ENCODE peak calls at places on chromosomes 3 and 15, in five cellular contexts. V is H1, D is IMR-90, Z is H9, N is neuronal stem cell. S is an unnamed sample.

GRCh38 chr15:100468265-100468664 is 60.5 kb downstream of the CERS3 start:
- DNase-seq in N (no peak), V (no peak), Z (no peak), D (no peak), S (no peak)

GRCh38 chr15:74320358-74321247 is 46.8 kb downstream of the CYP11A1 start:
- DNase-seq in D (peak), N (no peak), Z (peak), V (no peak), S (peak)

GRCh38 chr3:59879033-59879655 is 829.3 kb upstream of the CFAP20DC start:
- DNase-seq in Z (no peak), D (no peak), N (no peak), V (no peak), S (no peak)

GRCh38 chr15:38671675-38672141 is 107.1 kb upstream of the RASGRP1 start:
- DNase-seq in N (no peak), Z (no peak), V (no peak), D (peak), S (no peak)

GRCh38 chr3:143979813-143980212 is 8.2 kb downstream of the DIPK2A start:
- DNase-seq in Z (no peak), D (peak), V (no peak), N (no peak), S (no peak)

GRCh38 chr15:56042982-56043980 is 49.9 kb upstream of the NEDD4 start:
- DNase-seq in D (no peak), N (no peak), Z (no peak), V (no peak), S (no peak)

GRCh38 chr15:68427366-68427765 is 4.6 kb downstream of the ITGA11 start:
- DNase-seq in V (no peak), D (peak), Z (no peak), N (no peak), S (no peak)

GRCh38 chr15:54803987-54804386 is 392.8 kb downstream of the RSL24D1 start:
- DNase-seq in V (no peak), Z (no peak), D (no peak), N (no peak), S (no peak)

GRCh38 chr3:70916375-70917055 is 604.1 kb upstream of the MDFIC2 start:
- DNase-seq in Z (no peak), D (peak), V (no peak), N (no peak), S (no peak)

GRCh38 chr3:30964612-30965011 is 70.2 kb upstream of the GADL1 start:
- DNase-seq in D (no peak), Z (no peak), V (no peak), N (no peak), S (no peak)

GRCh38 chr15:79743032-79743431 is 153.8 kb downstream of the MTHFS start:
- DNase-seq in Z (no peak), D (no peak), N (no peak), V (no peak), S (no peak)

GRCh38 chr3:190970560-190970959 is 108.1 kb upstream of the GMNC start:
- DNase-seq in Z (no peak), D (no peak), V (no peak), N (no peak), S (no peak)

GRCh38 chr3:102114264-102114979 is 265.1 kb downstream of the NFKBIZ start:
- DNase-seq in N (no peak), Z (no peak), V (no peak), D (no peak), S (no peak)

GRCh38 chr3:149310796-149311534 is 22.5 kb downstream of the TM4SF18 start:
- DNase-seq in V (no peak), N (no peak), D (no peak), Z (no peak), S (no peak)

GRCh38 chr15:59825926-59826325 is 136.8 kb upstream of the BNIP2 start:
- DNase-seq in Z (no peak), D (no peak), V (no peak), N (no peak), S (no peak)

GRCh38 chr3:117998071-117998470 is 1036.6 kb downstream of the IGSF11 start:
- DNase-seq in N (no peak), Z (no peak), D (peak), V (no peak), S (peak)

GRCh38 chr3:169666079-169666436 is 2.5 kb upstream of the MECOM start:
- DNase-seq in V (no peak), D (no peak), N (peak), Z (no peak), S (no peak)

GRCh38 chr3:15768421-15769255 is 29.1 kb downstream of the ANKRD28 start:
- DNase-seq in N (no peak), D (peak), V (no peak), Z (no peak), S (peak)

GRCh38 chr3:16148783-16149182 is 25.7 kb upstream of the GALNT15 start:
- DNase-seq in Z (no peak), N (no peak), V (no peak), D (peak), S (peak)

GRCh38 chr3:194306109-194306686 is 44.9 kb downstream of the CPN2 start:
- DNase-seq in N (no peak), Z (peak), V (no peak), D (no peak), S (no peak)

GRCh38 chr3:54271118-54271517 is 148.8 kb downstream of the CACNA2D3 start:
- DNase-seq in N (no peak), D (no peak), Z (no peak), V (no peak), S (no peak)

GRCh38 chr3:110900583-110900982 is 171.0 kb upstream of the NECTIN3 start:
- DNase-seq in D (peak), N (no peak), Z (no peak), V (no peak), S (peak)

GRCh38 chr3:123112232-123112631 is 45.4 kb downstream of the PDIA5 start:
- DNase-seq in Z (no peak), D (no peak), V (no peak), N (no peak), S (no peak)

GRCh38 chr3:147462856-147463255 is 53.7 kb downstream of the ZIC1 start:
- DNase-seq in N (no peak), Z (no peak), V (no peak), D (no peak), S (peak)

GRCh38 chr3:69914395-69914794 is 85.1 kb upstream of the SAMMSON start:
- DNase-seq in V (no peak), N (no peak), D (peak), Z (no peak), S (no peak)

GRCh38 chr3:59843816-59844215 is 794.0 kb upstream of the CFAP20DC start:
- DNase-seq in D (no peak), N (no peak), Z (no peak), V (no peak), S (no peak)

GRCh38 chr15:73865379-73865778 is 8.0 kb upstream of the TBC1D21 start:
- DNase-seq in N (no peak), V (no peak), D (no peak), Z (no peak), S (no peak)

GRCh38 chr15:92304239-92304975 is 89.3 kb upstream of the ST8SIA2 start:
- DNase-seq in D (no peak), Z (no peak), V (no peak), N (no peak), S (no peak)

GRCh38 chr3:110526732-110527727 is 544.6 kb upstream of the NECTIN3 start:
- DNase-seq in N (peak), D (peak), V (no peak), Z (no peak), S (peak)

GRCh38 chr3:129348734-129349133 is 70.1 kb downstream of the HMCES start:
- DNase-seq in N (no peak), D (no peak), V (no peak), Z (no peak), S (no peak)

GRCh38 chr3:46925585-46925934 is 48.0 kb downstream of the PTH1R start:
- DNase-seq in V (no peak), Z (no peak), D (no peak), N (no peak), S (no peak)

GRCh38 chr3:132596326-132596725 is 744 bp upstream of the ACKR4 start:
- DNase-seq in V (no peak), N (no peak), Z (no peak), D (no peak), S (no peak)

GRCh38 chr3:119310052-119310451 is 15.9 kb downstream of the ARHGAP31 start:
- DNase-seq in D (peak), Z (no peak), V (no peak), N (peak), S (peak)

GRCh38 chr3:78569820-78570219 is 1198.0 kb downstream of the ROBO1 start:
- DNase-seq in N (no peak), V (no peak), Z (no peak), D (no peak), S (no peak)

GRCh38 chr3:187209501-187209900 is 12.2 kb downstream of the RTP1 start:
- DNase-seq in D (no peak), V (no peak), N (no peak), Z (no peak), S (no peak)
- H2BK15ac ChIP-seq in D (no peak), V (no peak), N (no peak), Z (no peak), S (no peak)

GRCh38 chr3:155032918-155033317 is 47.2 kb upstream of the MME start:
- DNase-seq in Z (no peak), D (peak), N (peak), V (no peak), S (peak)

GRCh38 chr3:155034786-155035185 is 45.3 kb upstream of the MME start:
- DNase-seq in N (no peak), D (no peak), Z (no peak), V (no peak), S (no peak)

GRCh38 chr3:155038203-155038554 is 41.9 kb upstream of the MME start:
- DNase-seq in D (no peak), Z (no peak), V (no peak), N (no peak), S (no peak)

GRCh38 chr3:155037508-155038202 is 42.5 kb upstream of the MME start:
- DNase-seq in D (no peak), V (no peak), N (no peak), Z (no peak), S (no peak)

DNA sequence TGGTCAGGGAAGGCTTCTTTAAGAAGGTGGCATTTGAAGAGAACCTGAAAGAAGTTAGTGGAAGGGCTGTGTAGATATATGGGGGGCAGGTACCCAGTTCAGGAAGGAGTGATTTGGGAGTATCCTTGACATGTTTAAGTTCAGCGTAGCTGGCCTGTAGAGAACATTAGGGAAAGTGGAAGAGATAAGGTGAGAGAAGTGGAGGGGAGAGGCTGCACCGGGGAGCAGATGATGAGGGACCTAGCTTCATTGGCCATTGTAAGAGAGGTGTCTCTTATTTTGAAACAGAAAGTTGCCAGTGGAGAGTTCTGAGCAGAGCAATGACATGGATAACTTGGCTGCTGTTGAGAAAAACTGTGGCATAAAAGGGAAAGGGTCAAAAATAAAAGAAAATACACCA is 44.6 kb upstream of the MME start:
- DNase-seq in N (no peak), Z (no peak), D (no peak), V (no peak), S (no peak)
- H2AFZ ChIP-seq in N (no peak), Z (no peak), D (no peak), V (peak), S (peak)

GRCh38 chr3:45453083-45453482 is 64.7 kb downstream of the LARS2 start:
- DNase-seq in V (no peak), N (no peak), D (no peak), Z (no peak), S (no peak)
- H3K23ac ChIP-seq in V (no peak), N (no peak), D (no peak), Z (no peak), S (no peak)

GRCh38 chr15:40952301-40952900 is 870 bp upstream of the CHAC1 start:
- DNase-seq in D (no peak), Z (peak), N (no peak), V (no peak), S (no peak)
- H2BK15ac ChIP-seq in D (peak), Z (no peak), N (no peak), V (peak), S (peak)

GRCh38 chr3:53259427-53260259 is 3.8 kb upstream of the TKT start:
- DNase-seq in N (no peak), V (no peak), D (no peak), Z (no peak), S (no peak)

GRCh38 chr3:53258600-53259426 is 3.0 kb upstream of the TKT start:
- DNase-seq in Z (peak), D (no peak), V (no peak), N (no peak), S (no peak)

GRCh38 chr3:53260286-53260785 is 4.5 kb upstream of the TKT start:
- DNase-seq in N (no peak), D (no peak), V (no peak), Z (no peak), S (no peak)

GRCh38 chr3:53263907-53264306 is 8.1 kb upstream of the TKT start:
- DNase-seq in D (no peak), V (no peak), N (no peak), Z (no peak), S (no peak)

GRCh38 chr3:53261712-53262111 is 5.9 kb upstream of the TKT start:
- DNase-seq in V (no peak), N (no peak), Z (no peak), D (no peak), S (no peak)
- H2AFZ ChIP-seq in V (no peak), N (peak), Z (no peak), D (peak), S (peak)

GRCh38 chr3:124586126-124587052 is 143.9 kb upstream of the UMPS start:
- DNase-seq in Z (peak), D (no peak), N (no peak), V (no peak), S (peak)
- H3K23ac ChIP-seq in Z (no peak), D (no peak), N (no peak), V (no peak), S (peak)

DNA sequence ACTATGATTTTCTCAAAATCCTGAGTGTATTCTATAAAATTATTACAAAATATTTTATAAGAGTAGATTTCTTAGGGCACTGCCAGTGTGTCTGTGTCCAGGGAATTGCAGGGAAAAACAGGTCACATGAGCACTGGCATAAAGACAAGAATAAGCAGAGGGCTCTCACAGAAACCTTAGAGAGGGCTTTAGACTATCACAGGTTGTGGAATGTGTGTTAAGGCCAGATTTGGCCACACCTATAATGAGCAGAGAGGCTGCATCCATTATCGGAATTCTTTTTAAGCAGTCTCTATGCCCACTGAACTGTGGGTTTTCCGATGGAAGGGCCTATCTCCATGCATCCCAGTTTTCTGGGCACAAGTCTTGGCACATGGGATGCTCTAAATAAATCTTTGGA is 90.2 kb downstream of the RTP4 start:
- DNase-seq in N (no peak), D (no peak), V (no peak), Z (no peak), S (no peak)
- H2BK15ac ChIP-seq in N (no peak), D (no peak), V (no peak), Z (no peak), S (no peak)

GRCh38 chr3:58452176-58452575 is 18.5 kb upstream of the PDHB start:
- DNase-seq in V (no peak), N (no peak), D (no peak), Z (no peak), S (no peak)
- H2AFZ ChIP-seq in V (no peak), N (no peak), D (no peak), Z (no peak), S (peak)

DNA sequence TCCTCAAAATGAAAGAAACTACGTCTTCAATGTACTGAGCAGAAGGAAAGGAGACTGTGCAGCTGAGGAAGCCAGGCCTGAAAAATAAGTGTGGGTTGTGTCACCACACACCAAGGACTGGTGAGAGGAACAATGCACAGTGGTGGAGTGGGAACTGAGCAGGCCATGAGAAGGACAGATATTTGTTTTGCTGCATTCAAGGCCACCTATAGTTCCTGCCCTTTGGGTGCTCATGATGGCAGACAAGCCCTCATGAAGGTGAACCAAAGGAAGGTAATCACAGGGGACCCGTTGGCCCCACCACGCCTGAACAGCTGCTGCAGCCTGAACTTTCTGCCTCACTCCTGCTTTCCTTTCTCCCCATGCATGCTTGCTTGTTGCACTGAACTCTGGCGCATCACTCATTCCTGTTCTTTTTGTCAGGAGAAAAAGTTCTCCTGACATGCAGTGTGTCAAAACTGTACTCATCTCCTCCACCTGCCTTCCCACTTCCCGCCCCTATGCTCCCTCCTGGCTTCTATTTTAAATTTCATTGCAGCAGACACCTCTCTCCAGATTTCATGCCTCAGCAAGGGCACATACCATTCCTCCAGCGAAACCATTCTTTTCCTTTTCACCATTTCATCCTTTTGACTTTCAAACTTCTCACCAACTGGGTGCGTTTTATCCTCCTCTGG is 2.2 kb upstream of the RNF7 start:
- DNase-seq in Z (no peak), N (no peak), V (no peak), D (no peak), S (no peak)
- H3K23ac ChIP-seq in Z (no peak), N (no peak), V (no peak), D (no peak), S (no peak)